ENCODE peak calls at places on chromosomes 6 and 20, in eight cellular contexts. I is psoas muscle, G is fibroblast of lung, X is lung, L is natural killer cell, R is AG09309, Q is sigmoid colon, A is foreskin fibroblast. U is an unnamed sample.
A peak's percentile ranks its signal among the peaks of the same experiment; 100 is the strongest.

GRCh38 chr6:50862172-50862571 is 43.5 kb downstream of the TFAP2B start:
- DNase-seq in Q (no peak), R (no peak), A (no peak), G (no peak), L (no peak), I (no peak), X (no peak), U (no peak)

GRCh38 chr20:32509639-32510066 is 75.5 kb downstream of the NOL4L start:
- DNase-seq in L (peak; percentile 37), X (no peak), I (no peak), A (no peak), Q (no peak), R (no peak), G (peak; percentile 35), U (no peak)

GRCh38 chr20:46343358-46344357 is 35.4 kb upstream of the CDH22 start:
- DNase-seq in L (no peak), X (no peak), R (no peak), A (no peak), I (no peak), G (no peak), Q (no peak), U (no peak)

GRCh38 chr20:16349518-16350295 is 223.5 kb downstream of the KIF16B start:
- DNase-seq in Q (no peak), I (peak; percentile 59), L (no peak), X (no peak), G (no peak), A (peak; percentile 34), R (peak; percentile 57), U (no peak)

GRCh38 chr20:33561981-33562601 is 72.2 kb downstream of the CBFA2T2 start:
- DNase-seq in Q (peak; percentile 96), G (peak; percentile 91), L (no peak), R (peak; percentile 76), A (peak; percentile 95), I (peak; percentile 67), X (peak; percentile 82), U (peak; percentile 85)

GRCh38 chr20:37902504-37903313 is at the start of gene VSTM2L:
- DNase-seq in X (peak; percentile 53), Q (peak; percentile 78), A (peak; percentile 26), I (no peak), G (peak; percentile 72), L (no peak), R (peak; percentile 29), U (no peak)

GRCh38 chr20:21607971-21608735 is 94.3 kb upstream of the NKX2-2 start:
- DNase-seq in Q (peak; percentile 68), X (peak; percentile 40), A (no peak), G (no peak), I (no peak), R (no peak), L (no peak), U (no peak)

GRCh38 chr6:117441824-117442264 is 16.1 kb upstream of the ROS1 start:
- DNase-seq in X (no peak), L (no peak), I (no peak), R (no peak), A (peak; percentile 69), G (peak; percentile 86), Q (no peak), U (no peak)

GRCh38 chr6:111980168-111980567 is 73.7 kb upstream of the CCN6 start:
- DNase-seq in G (peak; percentile 72), X (no peak), L (no peak), R (no peak), A (peak; percentile 45), Q (no peak), I (no peak), U (no peak)

GRCh38 chr6:95847061-95847460 is 168.7 kb upstream of the FUT9 start:
- DNase-seq in G (no peak), I (no peak), Q (no peak), R (no peak), X (no peak), L (no peak), A (no peak), U (no peak)

GRCh38 chr6:145247677-145248419 is 487.5 kb downstream of the EPM2A start:
- DNase-seq in X (no peak), Q (no peak), I (no peak), G (peak; percentile 93), A (peak; percentile 86), L (no peak), R (peak; percentile 53), U (no peak)

GRCh38 chr6:22147983-22148797 is 148.6 kb downstream of the PRL start:
- DNase-seq in A (peak; percentile 47), Q (no peak), L (no peak), G (peak; percentile 84), X (no peak), R (peak; percentile 38), I (no peak), U (no peak)

GRCh38 chr6:13445005-13445743 is 42.2 kb downstream of the GFOD1 start:
- DNase-seq in L (no peak), A (no peak), R (no peak), I (peak; percentile 79), G (peak; percentile 63), Q (peak; percentile 91), X (peak; percentile 36), U (peak; percentile 46)

GRCh38 chr6:123064038-123064437 is 68.0 kb downstream of the CLVS2 start:
- DNase-seq in R (no peak), X (no peak), A (no peak), Q (no peak), G (no peak), L (no peak), I (no peak), U (no peak)

GRCh38 chr20:24027229-24027628 is 38.6 kb upstream of the GGTLC1 start:
- DNase-seq in A (no peak), G (no peak), R (no peak), L (peak; percentile 74), X (peak; percentile 42), I (peak; percentile 64), Q (peak; percentile 74), U (peak; percentile 74)

GRCh38 chr6:157980288-157981131 is 1.2 kb upstream of the SYNJ2 start:
- DNase-seq in Q (peak; percentile 63), L (no peak), A (no peak), R (no peak), X (no peak), G (no peak), I (no peak), U (peak; percentile 84)

GRCh38 chr6:15841937-15842698 is 179.3 kb upstream of the DTNBP1 start:
- DNase-seq in X (no peak), R (no peak), L (no peak), G (peak; percentile 7), A (no peak), Q (peak; percentile 69), I (peak; percentile 66), U (no peak)

GRCh38 chr20:3751284-3751663 is 16.3 kb downstream of the ADISSP start:
- DNase-seq in X (no peak), I (no peak), R (no peak), Q (peak; percentile 65), A (no peak), L (no peak), G (no peak), U (no peak)
- TF ChIP-seq CTCF in X (no peak), I (no peak), R (no peak), Q (no peak), A (no peak), L (no peak), G (no peak), U (no peak)

GRCh38 chr6:37807656-37808055 is 11.9 kb upstream of the ZFAND3 start:
- DNase-seq in G (no peak), A (no peak), I (peak; percentile 67), L (no peak), X (no peak), Q (no peak), R (no peak), U (no peak)
- TF ChIP-seq CTCF in G (peak; percentile 21), A (no peak), I (peak; percentile 46), L (no peak), X (no peak), Q (no peak), R (peak; percentile 2), U (no peak)

GRCh38 chr6:56368484-56368883 is 121.1 kb upstream of the COL21A1 start:
- DNase-seq in G (no peak), I (no peak), Q (no peak), L (no peak), A (no peak), R (no peak), X (no peak), U (no peak)

GRCh38 chr6:56372621-56373020 is 125.2 kb upstream of the COL21A1 start:
- DNase-seq in I (no peak), Q (no peak), L (no peak), X (no peak), G (no peak), A (no peak), R (no peak), U (no peak)

GRCh38 chr6:56366112-56366852 is 118.9 kb upstream of the COL21A1 start:
- DNase-seq in G (no peak), I (no peak), X (no peak), L (no peak), A (no peak), R (no peak), Q (no peak), U (no peak)

GRCh38 chr6:56370591-56371198 is 123.3 kb upstream of the COL21A1 start:
- DNase-seq in X (peak; percentile 49), A (peak; percentile 81), G (peak; percentile 96), R (peak; percentile 58), L (no peak), I (no peak), Q (peak; percentile 91), U (peak; percentile 78)

DNA sequence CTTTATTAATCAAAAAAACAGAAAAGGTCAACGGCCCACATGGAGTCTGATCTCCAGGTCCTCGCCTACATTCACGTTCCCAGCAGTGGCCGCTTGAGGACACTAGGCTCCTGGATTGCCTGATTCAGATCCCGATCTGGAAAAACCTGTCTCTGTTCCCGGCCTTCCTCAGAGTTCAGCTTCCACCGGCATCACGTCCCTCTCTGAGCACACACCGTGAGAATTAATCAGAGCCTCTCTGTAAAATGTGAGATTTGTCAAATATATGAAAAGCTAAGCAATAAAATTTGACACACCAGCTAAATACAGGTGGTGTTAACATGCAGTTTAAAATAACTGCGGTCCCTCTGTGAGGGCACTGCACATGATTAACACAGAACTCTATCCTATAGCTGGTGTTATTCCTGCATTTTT is 122.8 kb upstream of the COL21A1 start:
- DNase-seq in X (peak; percentile 58), G (peak; percentile 25), Q (peak; percentile 93), L (no peak), I (peak; percentile 63), A (peak; percentile 70), R (no peak), U (peak; percentile 73)
- TF ChIP-seq CTCF in X (no peak), G (no peak), Q (peak; percentile 61), L (no peak), I (peak; percentile 59), A (peak; percentile 74), R (peak; percentile 70), U (peak; percentile 23)

GRCh38 chr6:34071884-34072379 is 74.0 kb downstream of the GRM4 start:
- DNase-seq in X (no peak), Q (no peak), I (no peak), R (no peak), L (no peak), A (no peak), G (no peak), U (no peak)
- TF ChIP-seq CTCF in X (no peak), Q (no peak), I (no peak), R (no peak), L (no peak), A (no peak), G (no peak), U (no peak)

U was measured in lower leg skin.